ENCODE peak calls at places on chromosomes 13 and 19, in nine cellular contexts. One of them, this sample, is unnamed.

GRCh38 chr13:95176611-95177259 is 124.5 kb downstream of the ABCC4 start:
- DNase-seq in suprapubic skin: no peak
- DNase-seq in GM23338: no peak
- DNase-seq in HepG2: no peak
- DNase-seq in prostate gland: no peak
- DNase-seq in breast epithelium: no peak
- DNase-seq in transverse colon: no peak
- DNase-seq in K562: no peak
- DNase-seq in SK-N-SH: no peak
- DNase-seq in this sample: no peak

GRCh38 chr19:56139847-56140582 is 1.1 kb upstream of the ZNF444 start:
- DNase-seq in K562: peak; percentile 51
- DNase-seq in HepG2: no peak
- DNase-seq in prostate gland: no peak
- DNase-seq in GM23338: no peak
- DNase-seq in breast epithelium: peak; percentile 35
- DNase-seq in suprapubic skin: no peak
- DNase-seq in transverse colon: no peak
- DNase-seq in SK-N-SH: no peak
- DNase-seq in this sample: no peak

GRCh38 chr13:51249767-51250741 is 27.9 kb downstream of the FAM124A start:
- DNase-seq in breast epithelium: no peak
- DNase-seq in suprapubic skin: no peak
- DNase-seq in prostate gland: no peak
- DNase-seq in K562: peak; percentile 32
- DNase-seq in transverse colon: no peak
- DNase-seq in SK-N-SH: peak; percentile 65
- DNase-seq in GM23338: peak; percentile 44
- DNase-seq in HepG2: peak; percentile 13
- DNase-seq in this sample: no peak

GRCh38 chr19:3618144-3618810 is 8.3 kb downstream of the CACTIN start:
- DNase-seq in SK-N-SH: peak; percentile 98
- DNase-seq in GM23338: peak; percentile 79
- DNase-seq in prostate gland: peak; percentile 48
- DNase-seq in breast epithelium: no peak
- DNase-seq in K562: peak; percentile 88
- DNase-seq in suprapubic skin: no peak
- DNase-seq in transverse colon: peak; percentile 70
- DNase-seq in HepG2: no peak
- DNase-seq in this sample: peak; percentile 73

GRCh38 chr13:39148513-39148961 is 110.3 kb downstream of the NHLRC3 start:
- DNase-seq in SK-N-SH: no peak
- DNase-seq in prostate gland: no peak
- DNase-seq in K562: no peak
- DNase-seq in breast epithelium: no peak
- DNase-seq in suprapubic skin: no peak
- DNase-seq in HepG2: no peak
- DNase-seq in GM23338: no peak
- DNase-seq in transverse colon: no peak
- DNase-seq in this sample: no peak

GRCh38 chr19:4120933-4121612 is 2.8 kb downstream of the MAP2K2 start:
- DNase-seq in breast epithelium: no peak
- DNase-seq in GM23338: no peak
- DNase-seq in prostate gland: no peak
- DNase-seq in K562: peak; percentile 6
- DNase-seq in HepG2: no peak
- DNase-seq in transverse colon: no peak
- DNase-seq in suprapubic skin: no peak
- DNase-seq in SK-N-SH: peak; percentile 9
- DNase-seq in this sample: no peak

GRCh38 chr13:50030315-50030714 is 15.1 kb downstream of the KCNRG start:
- DNase-seq in GM23338: peak; percentile 15
- DNase-seq in K562: no peak
- DNase-seq in SK-N-SH: no peak
- DNase-seq in prostate gland: no peak
- DNase-seq in breast epithelium: no peak
- DNase-seq in transverse colon: no peak
- DNase-seq in HepG2: peak; percentile 56
- DNase-seq in suprapubic skin: no peak
- DNase-seq in this sample: no peak

GRCh38 chr19:33403221-33403972 is 29.9 kb downstream of the CEBPG start:
- DNase-seq in breast epithelium: no peak
- DNase-seq in K562: peak; percentile 38
- DNase-seq in GM23338: no peak
- DNase-seq in prostate gland: no peak
- DNase-seq in transverse colon: peak; percentile 45
- DNase-seq in SK-N-SH: peak; percentile 29
- DNase-seq in HepG2: peak; percentile 98
- DNase-seq in suprapubic skin: no peak
- DNase-seq in this sample: peak; percentile 59

GRCh38 chr19:45607071-45608029 is 5.3 kb upstream of the GPR4 start:
- DNase-seq in prostate gland: peak; percentile 57
- DNase-seq in transverse colon: peak; percentile 77
- DNase-seq in breast epithelium: peak; percentile 42
- DNase-seq in GM23338: peak; percentile 96
- DNase-seq in K562: peak; percentile 75
- DNase-seq in HepG2: peak; percentile 60
- DNase-seq in SK-N-SH: peak; percentile 83
- DNase-seq in suprapubic skin: peak; percentile 83
- DNase-seq in this sample: peak; percentile 80

GRCh38 chr13:109985871-109986270 is 199.5 kb upstream of the IRS2 start:
- DNase-seq in SK-N-SH: no peak
- DNase-seq in K562: no peak
- DNase-seq in GM23338: no peak
- DNase-seq in prostate gland: no peak
- DNase-seq in HepG2: no peak
- DNase-seq in suprapubic skin: no peak
- DNase-seq in breast epithelium: no peak
- DNase-seq in transverse colon: no peak
- DNase-seq in this sample: no peak

GRCh38 chr13:31081316-31081715 is 80.4 kb downstream of the HSPH1 start:
- DNase-seq in GM23338: no peak
- DNase-seq in K562: no peak
- DNase-seq in HepG2: no peak
- DNase-seq in SK-N-SH: no peak
- DNase-seq in breast epithelium: no peak
- DNase-seq in prostate gland: no peak
- DNase-seq in suprapubic skin: no peak
- DNase-seq in transverse colon: no peak
- DNase-seq in this sample: no peak

GRCh38 chr19:32405431-32406160 is at the start of gene DPY19L3:
- DNase-seq in GM23338: peak; percentile 95
- DNase-seq in SK-N-SH: peak; percentile 99
- DNase-seq in transverse colon: peak; percentile 96
- DNase-seq in breast epithelium: peak; percentile 94
- DNase-seq in suprapubic skin: peak; percentile 98
- DNase-seq in prostate gland: peak; percentile 95
- DNase-seq in HepG2: peak; percentile 88
- DNase-seq in K562: peak; percentile 99
- DNase-seq in this sample: peak; percentile 97

GRCh38 chr13:51269039-51269438 is 46.8 kb downstream of the FAM124A start:
- DNase-seq in prostate gland: no peak
- DNase-seq in K562: no peak
- DNase-seq in SK-N-SH: no peak
- DNase-seq in suprapubic skin: no peak
- DNase-seq in GM23338: no peak
- DNase-seq in transverse colon: no peak
- DNase-seq in breast epithelium: no peak
- DNase-seq in HepG2: no peak
- DNase-seq in this sample: no peak

GRCh38 chr13:31322025-31322424 is 122.2 kb downstream of the B3GLCT start:
- DNase-seq in suprapubic skin: peak; percentile 84
- DNase-seq in transverse colon: no peak
- DNase-seq in HepG2: no peak
- DNase-seq in prostate gland: no peak
- DNase-seq in breast epithelium: no peak
- DNase-seq in K562: no peak
- DNase-seq in GM23338: no peak
- DNase-seq in SK-N-SH: no peak
- DNase-seq in this sample: no peak

GRCh38 chr13:102355251-102355650 is 46.6 kb downstream of the FGF14 start:
- DNase-seq in prostate gland: no peak
- DNase-seq in suprapubic skin: no peak
- DNase-seq in K562: no peak
- DNase-seq in SK-N-SH: no peak
- DNase-seq in HepG2: no peak
- DNase-seq in GM23338: no peak
- DNase-seq in transverse colon: no peak
- DNase-seq in breast epithelium: no peak
- DNase-seq in this sample: no peak

GRCh38 chr19:48654299-48655059 is 8.5 kb upstream of the CA11 start:
- DNase-seq in GM23338: no peak
- DNase-seq in SK-N-SH: peak; percentile 74
- DNase-seq in transverse colon: no peak
- DNase-seq in suprapubic skin: no peak
- DNase-seq in prostate gland: no peak
- DNase-seq in K562: no peak
- DNase-seq in breast epithelium: no peak
- DNase-seq in HepG2: no peak
- DNase-seq in this sample: no peak

GRCh38 chr19:14048439-14049153 is 13.3 kb downstream of the PALM3 start:
- DNase-seq in SK-N-SH: peak; percentile 83
- DNase-seq in K562: peak; percentile 77
- DNase-seq in transverse colon: peak; percentile 72
- DNase-seq in HepG2: peak; percentile 23
- DNase-seq in breast epithelium: no peak
- DNase-seq in GM23338: peak; percentile 86
- DNase-seq in prostate gland: no peak
- DNase-seq in suprapubic skin: no peak
- DNase-seq in this sample: peak; percentile 65

GRCh38 chr13:60590775-60591174 is 193.8 kb downstream of the TDRD3 start:
- DNase-seq in K562: no peak
- DNase-seq in breast epithelium: no peak
- DNase-seq in transverse colon: no peak
- DNase-seq in SK-N-SH: no peak
- DNase-seq in prostate gland: no peak
- DNase-seq in HepG2: no peak
- DNase-seq in suprapubic skin: no peak
- DNase-seq in GM23338: no peak
- DNase-seq in this sample: no peak

GRCh38 chr19:51695088-51695487 is 2.0 kb downstream of the SPACA6 start:
- DNase-seq in GM23338: no peak
- DNase-seq in SK-N-SH: peak; percentile 1
- DNase-seq in suprapubic skin: peak; percentile 35
- DNase-seq in prostate gland: no peak
- DNase-seq in breast epithelium: no peak
- DNase-seq in HepG2: no peak
- DNase-seq in K562: no peak
- DNase-seq in transverse colon: no peak
- DNase-seq in this sample: peak; percentile 16
- H3K27ac ChIP-seq in GM23338: no peak overlapping the region
- H3K27ac ChIP-seq in SK-N-SH: no peak overlapping the region
- H3K27ac ChIP-seq in suprapubic skin: no peak overlapping the region
- H3K27ac ChIP-seq in prostate gland: no peak overlapping the region
- H3K27ac ChIP-seq in breast epithelium: peak overlapping the region; percentile 13
- H3K27ac ChIP-seq in HepG2: no peak overlapping the region
- H3K27ac ChIP-seq in K562: no peak overlapping the region
- H3K27ac ChIP-seq in transverse colon: no peak overlapping the region
- H3K27ac ChIP-seq in this sample: no peak overlapping the region

DNA sequence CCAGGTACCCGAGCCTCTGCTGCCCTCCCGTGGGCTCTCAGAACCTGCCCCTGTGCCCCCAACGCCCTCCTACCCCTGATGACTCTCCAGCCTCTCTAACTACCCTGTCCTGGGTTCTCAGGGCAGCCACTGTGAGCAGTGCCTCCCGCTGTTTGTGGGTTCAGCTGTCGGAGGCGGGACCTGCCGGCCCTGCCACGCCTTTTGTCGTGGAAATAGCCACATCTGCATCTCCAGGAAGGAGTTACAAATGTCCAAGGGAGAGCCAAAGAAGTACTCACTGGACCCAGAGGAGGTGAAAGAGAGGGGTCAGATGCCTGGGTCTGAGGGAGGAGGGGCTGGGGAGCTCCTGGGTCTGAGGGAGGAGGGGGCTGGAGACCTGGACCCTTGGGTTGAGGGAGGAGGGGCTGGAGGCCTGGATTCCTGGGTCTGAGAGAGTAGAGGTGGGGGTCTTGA is 20.0 kb downstream of the CNFN start:
- DNase-seq in prostate gland: no peak
- DNase-seq in breast epithelium: no peak
- DNase-seq in GM23338: peak; percentile 88
- DNase-seq in SK-N-SH: no peak
- DNase-seq in HepG2: no peak
- DNase-seq in suprapubic skin: no peak
- DNase-seq in transverse colon: no peak
- DNase-seq in K562: peak; percentile 31
- DNase-seq in this sample: no peak
- TF ChIP-seq POLR2AphosphoS5 in prostate gland: no peak
- TF ChIP-seq POLR2AphosphoS5 in breast epithelium: no peak
- TF ChIP-seq POLR2AphosphoS5 in GM23338: peak; percentile 59
- TF ChIP-seq POLR2AphosphoS5 in SK-N-SH: no peak
- TF ChIP-seq POLR2AphosphoS5 in HepG2: no peak
- TF ChIP-seq POLR2AphosphoS5 in suprapubic skin: no peak
- TF ChIP-seq POLR2AphosphoS5 in transverse colon: no peak
- TF ChIP-seq POLR2AphosphoS5 in K562: no peak
- TF ChIP-seq POLR2AphosphoS5 in this sample: no peak

GRCh38 chr13:98141938-98142426 is 912 bp upstream of the FARP1 start:
- DNase-seq in SK-N-SH: peak; percentile 17
- DNase-seq in transverse colon: peak; percentile 38
- DNase-seq in breast epithelium: no peak
- DNase-seq in GM23338: peak; percentile 66
- DNase-seq in HepG2: no peak
- DNase-seq in K562: no peak
- DNase-seq in prostate gland: peak; percentile 10
- DNase-seq in suprapubic skin: no peak
- DNase-seq in this sample: peak; percentile 27
- H3K27ac ChIP-seq in SK-N-SH: no peak overlapping the region
- H3K27ac ChIP-seq in transverse colon: peak overlapping the region; percentile 83
- H3K27ac ChIP-seq in breast epithelium: peak overlapping the region; percentile 42
- H3K27ac ChIP-seq in GM23338: no peak overlapping the region
- H3K27ac ChIP-seq in HepG2: peak overlapping the region; percentile 88
- H3K27ac ChIP-seq in K562: no peak overlapping the region
- H3K27ac ChIP-seq in prostate gland: peak overlapping the region; percentile 74
- H3K27ac ChIP-seq in suprapubic skin: peak overlapping the region; percentile 86
- H3K27ac ChIP-seq in this sample: peak overlapping the region; percentile 90

DNA sequence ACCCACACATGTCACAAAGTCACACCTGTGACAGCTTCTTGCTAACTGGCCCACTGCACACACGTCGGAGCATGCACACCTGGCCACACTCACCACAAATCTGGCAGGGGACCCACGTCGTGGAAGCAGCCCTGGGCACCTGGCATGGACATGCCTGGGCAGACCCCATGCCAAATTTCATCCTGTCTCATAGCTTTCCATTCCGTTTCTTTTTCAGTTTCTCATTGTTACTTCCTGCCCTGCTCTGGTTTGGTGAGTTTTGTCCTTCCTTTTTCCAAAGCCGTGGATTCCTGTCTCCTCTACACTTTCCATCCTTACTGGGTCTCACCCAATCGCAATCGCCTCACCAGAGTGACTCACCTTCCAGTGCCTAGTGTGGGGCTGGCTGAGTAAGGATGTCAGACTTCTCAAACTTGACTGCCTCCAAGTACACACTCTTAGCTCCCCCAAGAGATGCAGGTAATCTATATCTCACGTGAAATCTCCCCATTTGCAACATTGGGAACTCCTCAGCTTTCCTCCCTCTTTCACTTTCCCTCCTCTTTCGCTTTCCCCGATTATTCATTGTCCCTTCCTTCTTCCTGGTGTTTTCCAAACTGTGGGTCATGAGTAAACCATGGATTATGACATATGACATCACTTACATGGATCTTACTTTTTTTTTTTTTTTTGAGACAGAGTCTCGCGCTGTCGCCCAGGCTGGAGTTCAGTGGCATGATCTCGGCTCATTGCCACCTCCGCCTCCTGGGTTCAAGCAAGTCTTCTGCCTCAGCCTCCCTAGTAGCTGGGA is 1.6 kb upstream of the BBC3 start:
- DNase-seq in SK-N-SH: no peak
- DNase-seq in suprapubic skin: no peak
- DNase-seq in breast epithelium: peak; percentile 67
- DNase-seq in GM23338: no peak
- DNase-seq in prostate gland: peak; percentile 65
- DNase-seq in K562: no peak
- DNase-seq in transverse colon: peak; percentile 46
- DNase-seq in HepG2: no peak
- DNase-seq in this sample: no peak
- TF ChIP-seq POLR2AphosphoS5 in SK-N-SH: peak; percentile 39
- TF ChIP-seq POLR2AphosphoS5 in suprapubic skin: no peak
- TF ChIP-seq POLR2AphosphoS5 in breast epithelium: no peak
- TF ChIP-seq POLR2AphosphoS5 in GM23338: no peak
- TF ChIP-seq POLR2AphosphoS5 in prostate gland: peak; percentile 35
- TF ChIP-seq POLR2AphosphoS5 in K562: no peak
- TF ChIP-seq POLR2AphosphoS5 in transverse colon: peak; percentile 82
- TF ChIP-seq POLR2AphosphoS5 in HepG2: no peak
- TF ChIP-seq POLR2AphosphoS5 in this sample: peak; percentile 8

This sample was measured in stomach.